ENCODE peak calls at places on chromosome 21, in four cellular contexts. S is astrocyte, N is HCT116, G is Panc1. X is an unnamed sample. For H3K9me3 and H3K4me1, the result is how much of the 10 kb centered on the place peaks cover.

GRCh38 chr21:20790113-20790512 is 208.1 kb upstream of the NCAM2 start:
- DNase-seq in N (no peak), S (no peak), G (no peak), X (no peak)

GRCh38 chr21:26686278-26686677 is 113.2 kb upstream of the CYYR1 start:
- DNase-seq in G (no peak), N (no peak), S (no peak), X (peak)

GRCh38 chr21:14591882-14592281 is 45.8 kb upstream of the SAMSN1 start:
- DNase-seq in S (no peak), G (no peak), N (no peak), X (no peak)

GRCh38 chr21:46597896-46598343 is 7.0 kb downstream of the S100B start:
- DNase-seq in G (no peak), S (no peak), N (no peak), X (no peak)

GRCh38 chr21:28445081-28445830 is 547.4 kb downstream of the LTN1 start:
- DNase-seq in G (no peak), N (no peak), S (peak), X (no peak)

GRCh38 chr21:31418355-31419001 is 74.4 kb upstream of the TIAM1 start:
- DNase-seq in G (no peak), S (no peak), N (no peak), X (no peak)

GRCh38 chr21:37994211-37994610 is 78.0 kb upstream of the KCNJ6 start:
- DNase-seq in N (no peak), S (no peak), G (no peak), X (no peak)

GRCh38 chr21:42684109-42684916 is 30.9 kb downstream of the PDE9A start:
- DNase-seq in N (no peak), G (no peak), S (no peak), X (no peak)

GRCh38 chr21:15141236-15141970 is 76.6 kb upstream of the NRIP1 start:
- DNase-seq in S (no peak), N (no peak), G (no peak), X (peak)

GRCh38 chr21:27429612-27430361 is 462.9 kb upstream of the ADAMTS5 start:
- DNase-seq in G (no peak), S (peak), N (no peak), X (no peak)

GRCh38 chr21:15034126-15034848 is 30.5 kb downstream of the NRIP1 start:
- DNase-seq in N (no peak), S (peak), G (no peak), X (no peak)

GRCh38 chr21:29017639-29018237 is 1.4 kb downstream of the RWDD2B start:
- DNase-seq in G (no peak), N (no peak), S (no peak), X (no peak)

GRCh38 chr21:45892156-45892919 is 89.2 kb upstream of the COL6A1 start:
- DNase-seq in G (no peak), S (no peak), N (no peak), X (no peak)

GRCh38 chr21:46605759-46606426 is 1.0 kb upstream of the S100B start:
- DNase-seq in G (no peak), N (no peak), S (no peak), X (no peak)

GRCh38 chr21:28439852-28440251 is 552.8 kb downstream of the LTN1 start:
- DNase-seq in N (no peak), S (no peak), G (no peak), X (no peak)

GRCh38 chr21:27721675-27722074 is 754.8 kb upstream of the ADAMTS5 start:
- DNase-seq in G (no peak), S (no peak), N (no peak), X (no peak)

GRCh38 chr21:45865106-45865835 is 116.3 kb upstream of the COL6A1 start:
- DNase-seq in N (no peak), S (peak), G (no peak), X (no peak)

GRCh38 chr21:28793043-28793442 is 199.6 kb downstream of the LTN1 start:
- DNase-seq in N (no peak), S (no peak), G (no peak), X (no peak)

GRCh38 chr21:41121785-41122415 is 46.1 kb upstream of the BACE2 start:
- DNase-seq in S (peak), G (peak), N (peak), X (peak)

GRCh38 chr21:42657676-42658319 is 4.4 kb downstream of the PDE9A start:
- DNase-seq in G (no peak), N (no peak), S (no peak), X (no peak)

DNA sequence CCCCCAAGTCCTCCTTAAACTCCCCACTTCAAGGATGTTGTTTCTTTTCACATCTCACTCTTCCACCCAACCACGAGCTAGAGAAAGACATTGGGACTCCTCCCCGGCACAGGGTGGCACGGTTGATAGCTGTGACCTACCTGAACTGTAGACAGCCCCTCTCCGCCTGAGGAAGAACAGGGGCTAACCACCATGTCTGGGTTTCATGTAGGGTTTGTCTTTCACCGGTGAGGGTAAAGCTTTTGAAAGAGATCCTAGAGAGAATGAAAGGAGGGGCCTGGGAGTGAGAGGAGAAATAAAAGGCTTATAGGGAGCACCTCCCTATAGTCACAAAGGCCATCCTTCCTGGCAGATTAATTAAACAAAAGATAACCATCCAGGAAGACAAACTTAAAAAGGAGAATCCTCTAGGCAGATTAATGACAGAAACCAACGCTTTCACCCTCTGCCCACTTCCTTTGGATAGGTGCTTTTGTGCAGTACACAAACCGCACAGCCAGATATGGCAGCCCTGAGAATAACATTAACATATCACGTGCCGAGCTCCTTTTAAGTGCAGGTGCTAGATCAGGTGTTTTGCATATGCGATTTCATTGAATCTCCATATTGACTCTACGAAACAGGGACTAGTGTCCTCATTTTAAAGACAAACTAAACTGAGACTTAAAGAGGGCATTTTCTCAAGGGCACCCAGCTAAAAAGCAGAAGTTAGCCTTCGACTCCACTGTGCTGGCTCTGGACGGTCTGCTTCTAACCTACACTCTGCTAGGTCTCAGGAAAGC is 178.0 kb upstream of the RUNX1 start:
- DNase-seq in S (no peak), G (no peak), N (no peak), X (no peak)
- H3K4me3 ChIP-seq in S (no peak), G (no peak), N (no peak), X (no peak)

GRCh38 chr21:25079053-25079452 is 528.2 kb downstream of the MRPL39 start:
- DNase-seq in S (no peak), N (no peak), G (no peak), X (no peak)
- H3K9me3 ChIP-seq in S (under half), N (under half), G (under half), X (under half)

DNA sequence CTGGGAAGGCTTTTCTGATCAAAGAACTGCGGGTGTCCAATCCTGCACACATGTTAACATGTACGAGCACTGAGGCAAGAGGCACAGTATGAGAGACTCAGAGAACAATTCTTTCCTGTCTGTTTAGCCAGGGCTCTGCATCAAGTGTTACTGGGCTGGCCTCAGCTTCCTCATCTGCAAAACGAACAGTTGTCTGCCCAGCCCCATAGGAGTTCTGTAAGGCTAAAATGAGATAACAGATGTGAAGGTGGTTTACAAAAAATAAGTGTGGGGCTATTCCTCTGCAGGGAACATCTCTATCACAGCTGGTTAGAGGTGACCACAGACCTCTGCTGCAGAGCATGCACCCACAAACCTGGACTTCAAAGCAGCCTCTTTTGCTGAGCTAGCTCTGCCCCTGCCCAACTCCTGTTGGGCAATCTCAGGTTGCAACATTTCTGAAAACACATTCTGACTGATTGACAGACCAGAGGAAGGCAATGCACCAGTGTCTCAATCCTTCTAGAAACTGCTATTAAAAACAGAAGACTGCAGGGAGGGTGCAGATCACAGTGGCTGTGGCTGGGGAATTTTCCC is 10.5 kb upstream of the OLIG1 start:
- DNase-seq in N (no peak), S (no peak), G (no peak), X (no peak)
- H3K4me1 ChIP-seq in N (under half), S (under half), G (under half), X (under half)

GRCh38 chr21:39183272-39184049 is at the start of gene PSMG1:
- DNase-seq in G (peak), S (peak), N (peak), X (peak)

GRCh38 chr21:39182484-39183271 is 573 bp downstream of the PSMG1 start:
- DNase-seq in N (no peak), S (no peak), G (no peak), X (no peak)

GRCh38 chr21:39180429-39181019 is 2.7 kb downstream of the PSMG1 start:
- DNase-seq in G (no peak), S (no peak), N (no peak), X (no peak)

GRCh38 chr21:39181205-39181818 is 1.9 kb downstream of the PSMG1 start:
- DNase-seq in N (no peak), G (no peak), S (no peak), X (no peak)

DNA sequence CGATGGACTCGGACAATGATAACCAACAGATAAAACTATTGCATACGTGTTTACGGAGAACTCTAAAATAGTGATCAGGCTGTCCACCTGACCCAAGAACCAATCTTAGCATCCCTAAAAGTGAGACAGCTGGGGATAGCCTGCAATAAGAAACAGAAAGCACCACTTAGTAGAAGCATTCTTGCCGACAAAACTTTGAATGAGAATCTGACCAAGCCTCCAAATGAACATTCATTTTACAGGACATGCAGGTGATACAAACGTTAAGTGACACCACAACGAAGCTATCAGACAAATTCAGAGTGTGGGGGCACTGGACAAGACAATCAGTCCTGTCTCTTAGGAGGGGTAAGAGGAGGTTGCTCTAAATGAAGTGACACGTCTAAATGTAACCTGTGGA is 1.2 kb downstream of the PSMG1 start:
- DNase-seq in N (no peak), S (no peak), G (no peak), X (no peak)
- H3K4me3 ChIP-seq in N (peak), S (peak), G (peak), X (peak)

GRCh38 chr21:7933923-7934322 is 2587.5 kb upstream of the TPTE start:
- DNase-seq in S (no peak), G (no peak), N (no peak), X (no peak)
- H3K9me3 ChIP-seq in S (half or more), G (under half), N (half or more), X (under half)

DNA sequence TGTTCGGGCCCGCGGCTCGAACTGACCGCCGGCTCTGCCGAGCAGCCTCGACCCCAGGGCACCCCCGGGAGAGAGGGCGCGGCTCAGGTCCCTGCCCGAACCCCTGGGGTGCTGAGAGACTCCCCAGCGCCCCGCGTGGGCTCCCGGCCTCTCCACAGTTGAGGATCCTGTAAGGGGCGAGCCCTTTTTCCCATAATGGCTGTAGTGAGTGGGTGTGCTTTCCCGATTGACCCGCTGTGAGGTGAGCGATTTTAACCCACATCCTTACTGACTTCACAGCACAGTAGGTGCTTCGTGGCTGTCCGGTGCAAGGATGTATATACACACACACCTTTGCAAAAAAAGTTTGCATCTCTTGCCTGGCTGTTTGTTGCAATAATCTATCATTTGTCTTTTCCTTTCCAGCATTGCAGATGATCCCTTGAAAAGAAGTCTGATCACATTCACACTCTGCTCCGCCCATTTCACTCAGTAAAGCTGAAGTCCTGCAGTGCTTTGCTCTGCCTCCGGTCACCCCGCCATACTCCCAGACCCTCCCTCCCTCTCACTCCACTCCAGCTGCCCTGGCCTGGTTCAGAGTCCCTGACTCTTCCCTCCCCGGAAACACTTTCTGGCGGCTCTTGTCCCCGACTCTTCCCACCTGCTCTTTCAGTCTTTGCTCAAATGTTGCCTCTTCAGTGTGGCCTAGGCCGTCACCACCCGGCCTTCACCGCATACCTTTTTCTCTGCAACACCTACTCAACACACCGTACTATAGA is 955 bp upstream of the UBE2G2 start:
- DNase-seq in S (no peak), G (no peak), N (no peak), X (peak)
- H3K4me1 ChIP-seq in S (under half), G (under half), N (under half), X (under half)

GRCh38 chr21:36699546-36700294 is 805 bp downstream of the SIM2 start:
- DNase-seq in G (no peak), N (no peak), S (no peak), X (no peak)
- H3K4me3 ChIP-seq in G (peak), N (peak), S (peak), X (peak)